ENCODE peak calls at places on chromosome 14, in four cellular contexts. One of them, this sample, is unnamed.

GRCh38 chr14:58830121-58830520 is 192.4 kb downstream of the DACT1 start:
- DNase-seq in activated naive CD4-positive, alpha-beta T cell treated with Interleukin-2 at 50 U/mL for 16 hours: no peak
- DNase-seq in putamen: no peak
- DNase-seq in kidney tubule cell: no peak
- DNase-seq in this sample: no peak

GRCh38 chr14:23816371-23816770 is 137.2 kb upstream of the DHRS4 start:
- DNase-seq in activated naive CD4-positive, alpha-beta T cell treated with Interleukin-2 at 50 U/mL for 16 hours: no peak
- DNase-seq in putamen: no peak
- DNase-seq in kidney tubule cell: no peak
- DNase-seq in this sample: no peak

GRCh38 chr14:58716706-58717105 is 78.9 kb downstream of the DACT1 start:
- DNase-seq in activated naive CD4-positive, alpha-beta T cell treated with Interleukin-2 at 50 U/mL for 16 hours: no peak
- DNase-seq in putamen: no peak
- DNase-seq in kidney tubule cell: no peak
- DNase-seq in this sample: no peak

GRCh38 chr14:77071938-77072388 is 26.1 kb upstream of the CIPC start:
- DNase-seq in activated naive CD4-positive, alpha-beta T cell treated with Interleukin-2 at 50 U/mL for 16 hours: no peak
- DNase-seq in putamen: no peak
- DNase-seq in kidney tubule cell: peak
- DNase-seq in this sample: no peak

GRCh38 chr14:49692191-49692757 is 646 bp upstream of the KLHDC1 start:
- DNase-seq in activated naive CD4-positive, alpha-beta T cell treated with Interleukin-2 at 50 U/mL for 16 hours: no peak
- DNase-seq in putamen: no peak
- DNase-seq in kidney tubule cell: peak
- DNase-seq in this sample: no peak

GRCh38 chr14:101322223-101322622 is 239.1 kb upstream of the DIO3 start:
- DNase-seq in activated naive CD4-positive, alpha-beta T cell treated with Interleukin-2 at 50 U/mL for 16 hours: no peak
- DNase-seq in putamen: no peak
- DNase-seq in kidney tubule cell: no peak
- DNase-seq in this sample: no peak

GRCh38 chr14:70881549-70882174 is 25.6 kb upstream of the PCNX1 start:
- DNase-seq in activated naive CD4-positive, alpha-beta T cell treated with Interleukin-2 at 50 U/mL for 16 hours: no peak
- DNase-seq in putamen: no peak
- DNase-seq in kidney tubule cell: no peak
- DNase-seq in this sample: no peak

GRCh38 chr14:79573486-79573885 is 637.8 kb downstream of the DIO2 start:
- DNase-seq in activated naive CD4-positive, alpha-beta T cell treated with Interleukin-2 at 50 U/mL for 16 hours: no peak
- DNase-seq in putamen: no peak
- DNase-seq in kidney tubule cell: no peak
- DNase-seq in this sample: no peak

GRCh38 chr14:39060818-39061437 is 42.1 kb downstream of the SEC23A start:
- DNase-seq in activated naive CD4-positive, alpha-beta T cell treated with Interleukin-2 at 50 U/mL for 16 hours: no peak
- DNase-seq in putamen: no peak
- DNase-seq in kidney tubule cell: no peak
- DNase-seq in this sample: no peak

This sample was measured in GOT3.